ENCODE peak calls at places on chromosomes 12 and 14, in six cellular contexts. E is activated CD4-positive, alpha-beta T cell treated with anti-CD3 and anti-CD28 coated beads for 48 hours; Y is stimulated activated CD4-positive, alpha-beta T cell treated with anti-CD3 and anti-CD28 coated beads, Interleukin-12 subunit alpha, Interleukin-12 subunit beta, amount 100 ng/mL, for 4 hours; H is cardiac muscle cell; K is activated T-helper 9 cell treated with anti-CD3 and anti-CD28 coated beads, Interleukin-2, amount 50 U/mL, for 16 hours; L is T47D. W is an unnamed sample.

GRCh38 chr14:99990268-99991170 is 74.7 kb upstream of the EVL start:
- DNase-seq in E (no peak), Y (no peak), H (no peak), K (no peak), L (no peak), W (no peak)

GRCh38 chr12:51388066-51388799 is 3.0 kb downstream of the GALNT6 start:
- DNase-seq in E (no peak), Y (no peak), H (no peak), K (no peak), L (no peak), W (peak; percentile 91)

GRCh38 chr14:90551070-90551704 is 154.4 kb downstream of the CALM1 start:
- DNase-seq in E (no peak), Y (no peak), H (no peak), K (no peak), L (no peak), W (no peak)

GRCh38 chr14:74647834-74648361 is 35.9 kb upstream of the LTBP2 start:
- DNase-seq in E (no peak), Y (no peak), H (no peak), K (no peak), L (no peak), W (no peak)

GRCh38 chr12:115261691-115262398 is 577.9 kb upstream of the TBX3 start:
- DNase-seq in E (no peak), Y (no peak), H (no peak), K (no peak), L (no peak), W (no peak)

GRCh38 chr12:93379432-93380308 is 1.9 kb downstream of the NUDT4 start:
- DNase-seq in E (no peak), Y (no peak), H (no peak), K (no peak), L (no peak), W (no peak)

GRCh38 chr12:105279460-105280056 is 43.6 kb upstream of the APPL2 start:
- DNase-seq in E (peak; percentile 50), Y (peak; percentile 5), H (peak; percentile 45), K (peak; percentile 10), L (no peak), W (no peak)

GRCh38 chr14:40394634-40395340 is 962.6 kb upstream of the FBXO33 start:
- DNase-seq in E (no peak), Y (no peak), H (no peak), K (no peak), L (no peak), W (no peak)

GRCh38 chr12:58873496-58873895 is 46.8 kb downstream of the LRIG3 start:
- DNase-seq in E (no peak), Y (no peak), H (no peak), K (no peak), L (no peak), W (no peak)

GRCh38 chr12:50166776-50167025 is 468 bp downstream of the CERS5 start:
- DNase-seq in E (peak; percentile 80), Y (peak; percentile 57), H (no peak), K (peak; percentile 41), L (no peak), W (no peak)

GRCh38 chr14:99471731-99472130 is 8.9 kb downstream of the SETD3 start:
- DNase-seq in E (no peak), Y (no peak), H (no peak), K (no peak), L (no peak), W (no peak)

W was measured in SK-N-MC.